ENCODE peak calls at places on chromosomes 12 and 14, in ten cellular contexts. O is heart left ventricle, U is K562, E is HCT116, H is A549, K is upper lobe of left lung, V is right lobe of liver, I is HepG2, A is body of pancreas, Y is gastrocnemius medialis. G is an unnamed sample. For H3K4me1, the result is how much of the 10 kb centered on the place peaks cover.

GRCh38 chr14:100278702-100279101 is 27.5 kb downstream of the SLC25A29 start:
- ATAC-seq in I (peak), O (no peak), A (no peak), U (no peak), H (peak), E (no peak), V (peak), K (peak), Y (no peak), G (no peak)

GRCh38 chr14:97993508-97994019 is 1196.4 kb downstream of the VRK1 start:
- ATAC-seq in O (no peak), E (no peak), A (no peak), V (no peak), I (no peak), Y (no peak), H (no peak), K (no peak), U (no peak), G (no peak)

GRCh38 chr12:76003263-76003640 is 28.3 kb downstream of the PHLDA1 start:
- ATAC-seq in O (no peak), V (no peak), U (no peak), H (no peak), E (no peak), Y (no peak), A (no peak), K (no peak), I (no peak), G (no peak)

GRCh38 chr14:30753452-30753851 is 120.9 kb upstream of the COCH start:
- ATAC-seq in K (no peak), H (no peak), Y (no peak), U (no peak), A (no peak), I (no peak), O (no peak), V (no peak), E (no peak), G (no peak)

GRCh38 chr14:95026851-95027463 is 130.4 kb downstream of the DICER1 start:
- ATAC-seq in V (no peak), I (no peak), K (no peak), A (no peak), O (no peak), Y (no peak), E (no peak), U (no peak), H (no peak), G (no peak)

GRCh38 chr14:99744199-99744872 is 48.9 kb upstream of the EML1 start:
- ATAC-seq in H (no peak), O (no peak), A (peak), I (no peak), V (no peak), U (no peak), K (no peak), Y (no peak), E (no peak), G (no peak)

GRCh38 chr14:38143651-38144505 is 63.8 kb upstream of the SSTR1 start:
- ATAC-seq in H (no peak), V (no peak), Y (no peak), K (peak), O (no peak), A (no peak), E (no peak), I (no peak), U (no peak), G (no peak)

GRCh38 chr12:127685476-127686234 is 581.3 kb upstream of the TMEM132C start:
- ATAC-seq in E (no peak), A (no peak), V (no peak), Y (no peak), H (no peak), I (no peak), O (no peak), K (no peak), U (no peak), G (no peak)

GRCh38 chr14:97306133-97306784 is 509.1 kb downstream of the VRK1 start:
- ATAC-seq in I (no peak), K (no peak), E (no peak), Y (no peak), O (no peak), V (no peak), A (no peak), U (no peak), H (no peak), G (no peak)

GRCh38 chr12:124745891-124746570 is 117.6 kb downstream of the SCARB1 start:
- ATAC-seq in A (peak), I (peak), E (peak), U (peak), H (peak), Y (peak), O (peak), V (peak), K (peak), G (peak)

GRCh38 chr12:69969011-69969410 is 144.0 kb downstream of the MYRFL start:
- ATAC-seq in O (no peak), E (no peak), Y (no peak), V (no peak), I (no peak), A (no peak), H (no peak), U (no peak), K (no peak), G (no peak)

GRCh38 chr12:46110928-46111699 is 120.7 kb upstream of the SCAF11 start:
- ATAC-seq in V (peak), E (no peak), O (no peak), Y (no peak), H (peak), K (no peak), A (no peak), U (no peak), I (peak), G (no peak)

GRCh38 chr12:30788754-30789153 is 34.0 kb upstream of the CAPRIN2 start:
- ATAC-seq in K (no peak), H (no peak), A (no peak), U (no peak), V (no peak), Y (no peak), I (no peak), E (no peak), O (no peak), G (no peak)

GRCh38 chr12:104653730-104654328 is 197.1 kb downstream of the CHST11 start:
- ATAC-seq in A (no peak), H (peak), K (no peak), O (no peak), I (peak), V (no peak), U (peak), E (peak), Y (no peak), G (no peak)

GRCh38 chr12:48572326-48572725 is 2.5 kb upstream of the LALBA start:
- ATAC-seq in O (no peak), I (no peak), A (no peak), H (no peak), Y (no peak), U (no peak), E (no peak), K (no peak), V (no peak), G (no peak)

GRCh38 chr12:62400135-62400534 is 66.5 kb upstream of the MON2 start:
- ATAC-seq in H (no peak), U (no peak), K (no peak), Y (no peak), I (no peak), O (no peak), A (no peak), V (no peak), E (no peak), G (no peak)

GRCh38 chr14:29895591-29896043 is 32.0 kb downstream of the PRKD1 start:
- ATAC-seq in K (peak), V (peak), U (no peak), Y (no peak), O (no peak), H (peak), E (no peak), I (peak), A (peak), G (no peak)

GRCh38 chr12:104576980-104577925 is 120.5 kb downstream of the CHST11 start:
- ATAC-seq in H (peak), V (no peak), U (peak), A (no peak), O (no peak), Y (no peak), K (peak), E (no peak), I (no peak), G (no peak)

GRCh38 chr14:53620325-53620716 is 336.3 kb downstream of the BMP4 start:
- ATAC-seq in Y (no peak), V (no peak), O (no peak), K (peak), H (no peak), E (no peak), U (no peak), A (peak), I (no peak), G (no peak)

GRCh38 chr14:81296263-81296923 is 75.6 kb upstream of the GTF2A1 start:
- ATAC-seq in K (peak), H (no peak), U (no peak), Y (peak), O (no peak), A (no peak), I (no peak), E (no peak), V (peak), G (no peak)

GRCh38 chr12:795305-795704 is 42.9 kb downstream of the WNK1 start:
- ATAC-seq in E (no peak), A (no peak), O (no peak), Y (no peak), K (no peak), V (no peak), U (no peak), H (no peak), I (no peak), G (no peak)

GRCh38 chr12:96570579-96570978 is 81.2 kb downstream of the CFAP54 start:
- ATAC-seq in A (no peak), U (no peak), V (no peak), H (no peak), I (no peak), K (no peak), O (no peak), Y (no peak), E (no peak), G (no peak)

GRCh38 chr12:118166946-118167345 is 31.0 kb downstream of the PEBP1 start:
- ATAC-seq in Y (no peak), K (no peak), I (no peak), O (no peak), H (no peak), E (no peak), U (no peak), A (no peak), V (no peak), G (no peak)

GRCh38 chr14:68495101-68495637 is 297.7 kb downstream of the ZFP36L1 start:
- ATAC-seq in E (no peak), A (no peak), V (peak), I (no peak), K (peak), U (no peak), O (no peak), Y (no peak), H (peak), G (peak)

GRCh38 chr14:78086342-78086741 is 83.8 kb upstream of the NRXN3 start:
- ATAC-seq in A (no peak), E (no peak), U (no peak), O (no peak), I (no peak), H (no peak), V (no peak), K (no peak), Y (no peak), G (no peak)

GRCh38 chr12:11651785-11652184 is 2.3 kb downstream of the ETV6 start:
- ATAC-seq in H (no peak), U (peak), E (no peak), V (no peak), I (no peak), A (no peak), Y (no peak), K (no peak), O (no peak), G (no peak)

GRCh38 chr12:75120202-75120774 is 89.4 kb downstream of the KCNC2 start:
- ATAC-seq in E (no peak), H (no peak), Y (no peak), U (no peak), K (no peak), I (no peak), A (no peak), O (no peak), V (no peak), G (no peak)

GRCh38 chr14:24231263-24232120 is 675 bp downstream of the NEDD8 start:
- ATAC-seq in I (peak), E (peak), H (peak), V (no peak), A (no peak), Y (no peak), K (no peak), O (peak), U (peak), G (no peak)

GRCh38 chr14:42224053-42224888 is 617.6 kb downstream of the LRFN5 start:
- ATAC-seq in O (no peak), A (peak), E (peak), H (peak), U (no peak), K (peak), I (peak), Y (peak), V (peak), G (no peak)

GRCh38 chr12:108638997-108639822 is 5.5 kb upstream of the SELPLG start:
- ATAC-seq in E (no peak), Y (no peak), K (no peak), U (no peak), O (no peak), A (no peak), H (peak), V (no peak), I (peak), G (no peak)

GRCh38 chr14:98984027-98984718 is 287.8 kb downstream of the BCL11B start:
- ATAC-seq in O (no peak), V (no peak), A (no peak), H (no peak), Y (no peak), U (no peak), E (no peak), K (no peak), I (no peak), G (no peak)

GRCh38 chr12:122082621-122083356 is 4.2 kb downstream of the MLXIP start:
- ATAC-seq in I (no peak), O (no peak), H (no peak), V (no peak), K (no peak), U (no peak), Y (no peak), E (no peak), A (no peak), G (no peak)

GRCh38 chr12:53825246-53826081 is 73.7 kb upstream of the CISTR start:
- ATAC-seq in U (no peak), V (peak), Y (no peak), I (peak), H (peak), A (no peak), E (peak), O (no peak), K (no peak), G (no peak)

GRCh38 chr12:107320031-107320928 is 226.9 kb upstream of the CRY1 start:
- ATAC-seq in V (peak), U (no peak), H (peak), E (peak), Y (no peak), O (no peak), K (peak), I (peak), A (no peak), G (no peak)

GRCh38 chr12:107319536-107320030 is 226.2 kb upstream of the CRY1 start:
- ATAC-seq in U (no peak), I (no peak), H (no peak), E (peak), K (no peak), V (no peak), A (no peak), O (no peak), Y (no peak), G (no peak)

GRCh38 chr12:107320929-107321618 is 227.7 kb upstream of the CRY1 start:
- ATAC-seq in A (no peak), E (no peak), K (no peak), O (no peak), H (peak), V (no peak), Y (no peak), U (no peak), I (no peak), G (no peak)

GRCh38 chr12:107325075-107325474 is 231.7 kb upstream of the CRY1 start:
- ATAC-seq in Y (no peak), A (no peak), K (no peak), E (no peak), I (no peak), U (no peak), H (no peak), O (no peak), V (no peak), G (no peak)

DNA sequence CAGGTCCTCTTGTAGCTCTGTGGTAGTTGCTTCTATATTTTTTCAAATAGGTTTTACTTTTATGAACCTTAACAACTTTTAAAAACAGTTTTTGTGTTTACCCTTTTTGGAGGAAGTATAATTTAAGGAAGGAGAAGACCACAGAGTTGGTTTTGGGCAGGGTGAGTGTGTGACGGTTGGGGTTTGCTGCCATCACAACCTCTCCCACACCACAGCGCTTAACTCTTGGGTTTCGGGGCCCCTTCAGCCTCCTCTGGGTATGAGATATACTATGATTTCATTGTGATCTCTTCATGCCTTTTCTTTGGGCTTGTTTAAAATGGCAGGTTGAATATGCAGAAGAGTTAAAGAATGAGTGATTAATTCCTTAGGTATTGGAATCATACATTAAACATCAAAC is 228.7 kb upstream of the CRY1 start:
- ATAC-seq in K (no peak), U (no peak), I (no peak), A (no peak), O (no peak), V (no peak), H (no peak), E (no peak), Y (no peak), G (no peak)
- H3K4me1 ChIP-seq in K (under half), U (under half), I (under half), A (under half), O (under half), V (under half), H (under half), E (under half), Y (under half), G (under half)

DNA sequence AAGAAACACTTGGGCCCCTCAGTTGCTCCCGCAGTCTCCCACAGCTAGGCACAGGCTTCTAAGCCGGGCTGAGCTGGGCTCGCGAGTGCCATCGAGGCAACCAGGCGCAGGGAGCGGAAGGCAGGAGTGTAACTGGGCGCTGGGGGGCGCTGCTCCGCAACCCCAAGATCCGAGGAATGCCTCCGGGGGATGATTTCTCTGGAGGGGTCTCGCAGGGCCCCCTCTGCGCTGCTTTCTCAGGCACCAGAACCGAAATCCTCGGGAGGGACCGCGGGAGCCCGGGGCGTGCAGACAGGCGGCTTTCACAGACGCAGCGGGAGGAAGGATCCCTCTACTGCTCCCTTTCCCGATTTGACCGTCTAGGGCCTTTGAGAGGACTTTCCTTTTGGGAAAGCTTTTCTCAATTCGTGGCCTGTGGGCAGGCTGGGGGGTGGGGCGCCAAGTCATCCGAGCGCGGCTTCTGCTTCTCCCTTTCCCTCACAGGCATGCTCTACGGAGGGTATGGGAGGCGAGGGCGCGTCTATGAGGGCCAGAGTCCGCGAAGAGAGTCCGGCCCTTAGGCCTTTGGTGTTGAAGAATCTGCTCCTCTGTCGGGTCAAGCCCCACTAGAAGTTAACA is 4.3 kb upstream of the NKX2-1 start:
- ATAC-seq in A (no peak), U (no peak), I (no peak), O (no peak), H (no peak), E (no peak), K (no peak), Y (no peak), V (peak), G (no peak)
- TF ChIP-seq CTCF in A (no peak), U (peak), I (no peak), O (no peak), H (no peak), E (peak), K (peak), Y (no peak), V (no peak), G (no peak)

DNA sequence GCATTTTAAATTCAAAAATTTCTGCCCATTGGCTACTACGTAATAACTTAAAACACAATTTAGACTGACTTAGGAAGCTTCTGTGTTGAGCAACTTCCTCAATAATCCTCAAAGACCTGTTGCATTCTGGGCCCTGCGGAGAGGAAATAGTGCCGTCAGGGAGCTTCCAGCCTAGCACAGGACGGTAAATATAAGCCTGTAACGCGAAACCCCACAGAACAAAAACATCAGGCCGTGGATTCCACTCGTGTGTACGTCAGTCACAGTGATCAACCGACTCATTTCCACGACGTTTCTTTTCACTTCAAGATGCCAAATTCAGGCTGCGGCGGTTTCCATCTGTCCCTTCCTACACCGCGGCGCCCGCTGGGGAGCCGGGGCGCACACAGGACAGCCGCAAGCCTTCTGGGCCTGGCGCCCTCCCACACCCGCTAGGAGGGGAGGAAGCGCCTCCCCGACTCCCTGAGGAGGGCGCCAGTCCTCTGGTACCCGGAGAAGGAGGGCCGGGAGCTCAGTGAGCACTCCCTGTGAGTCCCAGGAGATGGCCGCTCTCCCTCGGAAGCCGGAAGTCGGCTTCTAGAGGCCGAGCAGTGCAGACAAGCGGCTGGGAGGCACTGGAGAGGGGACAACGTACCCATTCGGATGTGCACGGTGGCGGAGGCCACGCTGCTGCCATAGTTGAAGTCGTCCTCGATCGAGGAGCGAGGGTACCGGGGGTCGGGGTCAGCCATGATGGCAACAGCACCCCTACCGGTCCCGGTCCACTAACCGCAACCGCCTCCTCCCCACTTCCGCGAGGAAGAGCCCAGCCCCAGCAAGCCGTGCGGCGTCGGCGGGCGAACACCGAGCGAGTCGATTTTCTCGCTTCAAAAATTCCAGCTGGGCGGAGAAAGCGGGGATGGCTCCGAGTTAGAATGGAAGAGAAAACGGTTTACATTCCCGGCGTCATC is at the start of gene TMBIM4:
- ATAC-seq in I (peak), K (peak), U (peak), Y (peak), E (peak), A (peak), H (peak), O (peak), V (peak), G (peak)
- TF ChIP-seq POLR2A in I (peak), K (peak), U (peak), Y (peak), E (peak), A (peak), H (peak), O (no peak), V (peak), G (peak)

DNA sequence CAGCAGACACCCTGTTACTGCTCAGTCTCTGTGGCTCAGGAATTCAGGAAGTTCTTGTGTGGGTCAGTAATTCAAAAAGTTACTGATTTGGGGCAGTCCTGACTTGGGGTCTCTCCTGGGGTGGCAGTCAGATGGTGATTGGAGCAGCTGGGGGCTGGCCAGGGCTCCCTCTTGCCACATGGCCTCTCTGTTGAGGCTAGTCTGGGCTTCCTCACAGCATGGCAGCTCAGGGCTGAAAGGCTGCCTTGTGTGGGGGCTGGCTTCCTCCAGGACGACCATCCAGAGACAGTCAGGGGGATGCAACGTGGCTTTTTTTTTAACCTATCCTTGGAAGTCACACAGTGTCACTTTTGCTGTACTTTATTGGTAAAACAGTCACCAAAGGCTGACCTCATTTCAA is 61.3 kb downstream of the CACNA1C start:
- ATAC-seq in V (no peak), E (no peak), Y (no peak), U (no peak), O (no peak), A (no peak), H (no peak), K (no peak), I (no peak), G (no peak)
- H3K4me1 ChIP-seq in V (under half), E (under half), Y (under half), U (under half), O (under half), A (under half), H (under half), K (under half), I (under half), G (under half)